ENCODE peak calls at places on chromosomes 12 and 14, in six cellular contexts. P, C, E, H, Z and U are unnamed samples.

GRCh38 chr12:78916845-78917480 is 52.4 kb downstream of the SYT1 start:
- DNase-seq in C (no peak), E (no peak), P (peak), Z (peak), H (no peak), U (no peak)

GRCh38 chr12:111353026-111353425 is 15.9 kb downstream of the PHETA1 start:
- DNase-seq in P (no peak), H (no peak), C (no peak), E (no peak), Z (no peak), U (no peak)

GRCh38 chr14:76676539-76676938 is 84.7 kb upstream of the VASH1 start:
- DNase-seq in Z (no peak), P (no peak), C (no peak), E (no peak), H (no peak), U (no peak)

GRCh38 chr12:82025462-82025861 is 266.3 kb upstream of the PPFIA2 start:
- DNase-seq in C (no peak), E (no peak), H (no peak), P (no peak), Z (no peak), U (no peak)

GRCh38 chr14:45364565-45364964 is 111.6 kb upstream of the MIS18BP1 start:
- DNase-seq in E (no peak), P (no peak), C (no peak), Z (peak), H (no peak), U (no peak)

GRCh38 chr14:101174522-101174838 is 271.0 kb upstream of the RTL1 start:
- DNase-seq in Z (no peak), H (no peak), C (no peak), P (no peak), E (no peak), U (no peak)

GRCh38 chr12:24226745-24227350 is 277.4 kb upstream of the SOX5 start:
- DNase-seq in Z (no peak), E (peak), C (no peak), H (no peak), P (no peak), U (no peak)

GRCh38 chr12:104344682-104345081 is 41.1 kb downstream of the EID3 start:
- DNase-seq in Z (no peak), P (no peak), E (no peak), C (no peak), H (no peak), U (no peak)

GRCh38 chr12:124927325-124928094 is 13.1 kb upstream of the UBC start:
- DNase-seq in Z (peak), C (peak), P (peak), H (peak), E (peak), U (peak)

GRCh38 chr12:105961821-105962671 is 176.7 kb downstream of the NUAK1 start:
- DNase-seq in Z (no peak), P (no peak), E (no peak), C (no peak), H (no peak), U (no peak)

GRCh38 chr14:47872588-47872987 is 197.2 kb upstream of the MDGA2 start:
- DNase-seq in H (no peak), C (no peak), P (no peak), E (no peak), Z (no peak), U (no peak)

GRCh38 chr14:54804720-54805060 is 97.9 kb downstream of the GCH1 start:
- DNase-seq in C (no peak), E (no peak), P (no peak), H (peak), Z (peak), U (no peak)

GRCh38 chr14:52366796-52367315 is 52.7 kb downstream of the PTGER2 start:
- DNase-seq in E (no peak), H (no peak), P (no peak), C (no peak), Z (no peak), U (no peak)

GRCh38 chr14:96052541-96053105 is 13.5 kb downstream of the C14orf132 start:
- DNase-seq in P (no peak), C (no peak), E (no peak), H (peak), Z (no peak), U (no peak)

GRCh38 chr12:54997914-54998507 is 13.4 kb upstream of the TESPA1 start:
- DNase-seq in Z (peak), E (no peak), H (no peak), C (no peak), P (no peak), U (no peak)

GRCh38 chr12:54998958-54999510 is 14.5 kb upstream of the TESPA1 start:
- DNase-seq in P (no peak), H (no peak), Z (no peak), C (no peak), E (peak), U (no peak)

GRCh38 chr12:54991992-54992377 is 7.4 kb upstream of the TESPA1 start:
- DNase-seq in E (no peak), Z (no peak), H (no peak), C (no peak), P (no peak), U (no peak)

GRCh38 chr12:54993181-54993835 is 8.7 kb upstream of the TESPA1 start:
- DNase-seq in C (peak), P (peak), Z (peak), H (peak), E (peak), U (peak)

GRCh38 chr12:54996235-54996634 is 11.7 kb upstream of the TESPA1 start:
- DNase-seq in P (no peak), C (no peak), Z (no peak), E (no peak), H (no peak), U (no peak)
- H3K27ac ChIP-seq in P (no peak), C (no peak), Z (no peak), E (no peak), H (no peak), U (no peak)

GRCh38 chr12:46383654-46384450 is 11.3 kb upstream of the SLC38A2 start:
- DNase-seq in C (peak), E (peak), H (no peak), P (peak), Z (peak), U (peak)
- TF ChIP-seq POLR2AphosphoS5 in C (peak), E (peak), H (peak), P (peak), Z (no peak), U (peak)

DNA sequence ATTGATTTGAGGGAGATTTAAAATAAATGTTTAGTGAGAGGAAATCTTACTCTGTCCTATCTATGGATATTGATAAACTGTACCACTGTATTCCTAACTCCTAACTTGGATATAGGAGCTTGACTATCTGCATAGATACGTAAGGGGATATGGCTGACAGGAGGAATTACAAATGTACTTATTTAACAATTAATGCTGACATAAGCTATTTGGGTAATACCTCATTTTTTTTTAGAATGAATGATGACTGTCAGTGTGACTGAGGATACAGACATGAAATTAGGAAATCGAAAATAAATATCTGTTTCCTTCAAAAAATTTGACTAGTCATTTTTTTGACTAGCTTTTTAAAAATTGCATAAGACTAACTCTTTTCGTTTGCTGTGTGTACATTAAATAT is 74.9 kb downstream of the PDE3A start:
- DNase-seq in H (no peak), Z (no peak), E (no peak), C (no peak), P (no peak), U (no peak)
- H3K27ac ChIP-seq in H (no peak), Z (no peak), E (no peak), C (no peak), P (no peak), U (no peak)

GRCh38 chr14:64693766-64694165 is 10.5 kb upstream of the PLEKHG3 start:
- DNase-seq in H (no peak), Z (no peak), C (no peak), E (no peak), P (no peak), U (no peak)

GRCh38 chr14:64695071-64695470 is 9.2 kb upstream of the PLEKHG3 start:
- DNase-seq in H (no peak), C (no peak), P (no peak), E (no peak), Z (no peak), U (no peak)

GRCh38 chr14:64692597-64693350 is 11.4 kb upstream of the PLEKHG3 start:
- DNase-seq in P (no peak), E (no peak), H (no peak), Z (no peak), C (peak), U (peak)

GRCh38 chr14:64698899-64699298 is 5.3 kb upstream of the PLEKHG3 start:
- DNase-seq in P (no peak), H (no peak), E (no peak), Z (no peak), C (peak), U (peak)

GRCh38 chr14:64696355-64696844 is 7.8 kb upstream of the PLEKHG3 start:
- DNase-seq in H (no peak), E (no peak), P (no peak), Z (peak), C (no peak), U (peak)
- TF ChIP-seq POLR2AphosphoS5 in H (no peak), E (no peak), P (no peak), Z (no peak), C (no peak), U (no peak)

GRCh38 chr12:115338566-115339294 is 654.8 kb upstream of the TBX3 start:
- DNase-seq in C (no peak), H (no peak), E (no peak), P (no peak), Z (peak), U (no peak)
- H3K27ac ChIP-seq in C (peak), H (no peak), E (no peak), P (no peak), Z (no peak), U (peak)

GRCh38 chr12:27861428-27862167 is 81.6 kb upstream of the MANSC4 start:
- DNase-seq in E (no peak), H (no peak), Z (no peak), C (peak), P (no peak), U (peak)
- TF ChIP-seq POLR2AphosphoS5 in E (no peak), H (no peak), Z (no peak), C (peak), P (no peak), U (peak)

GRCh38 chr12:121860257-121860656 is 1.6 kb upstream of the HPD start:
- DNase-seq in Z (no peak), H (no peak), E (no peak), P (no peak), C (no peak), U (no peak)

GRCh38 chr12:121858318-121858661 is 369 bp downstream of the HPD start:
- DNase-seq in H (no peak), Z (no peak), E (no peak), C (no peak), P (no peak), U (no peak)

GRCh38 chr12:121857322-121858246 is 1.1 kb downstream of the HPD start:
- DNase-seq in E (no peak), C (no peak), H (no peak), Z (no peak), P (no peak), U (no peak)

GRCh38 chr12:121858662-121859572 is at the start of gene HPD:
- DNase-seq in P (no peak), Z (peak), H (no peak), C (no peak), E (no peak), U (peak)

DNA sequence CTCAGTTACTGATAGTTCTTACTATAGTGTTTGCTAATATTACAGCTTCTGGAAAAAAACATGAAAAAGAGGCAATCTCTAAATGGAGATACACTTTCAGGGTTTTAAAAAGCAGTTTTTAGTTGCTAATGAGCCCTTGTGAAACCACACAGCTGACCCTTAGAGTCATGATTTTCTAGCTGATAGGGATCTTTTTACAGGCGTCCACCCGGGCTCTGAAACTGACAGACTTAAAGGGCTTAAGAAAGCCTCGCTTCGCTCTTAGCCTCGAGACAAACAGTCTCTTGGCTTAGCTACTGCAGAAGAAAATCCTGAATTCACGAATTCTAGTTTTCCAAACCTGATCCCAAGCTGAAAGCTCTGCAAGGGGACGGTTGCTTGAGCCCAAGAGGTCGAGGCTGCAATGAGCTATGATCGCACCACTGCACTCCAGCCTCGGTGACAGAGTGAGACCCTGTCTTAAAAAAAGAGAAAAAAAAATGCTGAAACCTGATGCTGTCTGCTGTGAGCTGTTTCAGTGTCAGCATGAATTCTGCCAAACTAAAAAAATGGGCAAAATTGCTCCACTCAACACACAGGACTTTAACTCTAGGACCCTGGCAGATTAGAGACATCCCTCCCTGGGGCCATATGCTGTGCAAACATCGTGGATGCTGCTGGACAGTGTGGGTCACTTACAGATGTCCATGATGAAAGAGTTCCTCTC is 3.0 kb upstream of the HPD start:
- DNase-seq in E (no peak), C (no peak), Z (peak), H (no peak), P (no peak), U (no peak)
- H3K27ac ChIP-seq in E (no peak), C (peak), Z (peak), H (no peak), P (no peak), U (peak)

DNA sequence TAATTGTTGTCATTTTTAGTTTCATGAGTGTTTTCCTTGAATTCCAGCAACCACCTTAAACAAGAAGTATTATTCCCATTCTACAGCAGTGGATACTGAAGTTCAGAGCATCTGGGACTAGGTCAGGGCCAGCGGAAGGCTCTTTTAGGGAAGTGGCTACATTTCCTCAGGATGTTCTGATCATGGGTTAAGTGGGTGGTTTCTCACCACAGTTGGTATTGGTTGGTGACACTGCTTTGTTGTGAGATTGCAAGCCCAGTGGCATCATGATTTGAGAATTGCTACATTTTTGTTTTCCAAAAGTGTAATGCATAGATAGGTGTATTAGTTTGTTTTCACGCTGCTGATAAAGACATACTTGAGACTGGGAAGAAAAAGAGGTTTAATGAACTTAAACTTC is 47.1 kb downstream of the SYNE2 start:
- DNase-seq in Z (no peak), H (no peak), E (no peak), C (no peak), P (no peak), U (no peak)
- TF ChIP-seq POLR2AphosphoS5 in Z (no peak), H (no peak), E (no peak), C (no peak), P (no peak), U (no peak)